ENCODE peak calls at places on chromosomes 1 and 21, in seven cellular contexts. One of them, this sample, is unnamed.

GRCh38 chr1:161207173-161207572 is 5.0 kb downstream of the NDUFS2 start:
- DNase-seq in stimulated activated CD8-positive, alpha-beta memory T cell treated with anti-CD3 and anti-CD28 coated beads, Interleukin-2, amount 100 ng/mL, for 48 hours: no peak
- DNase-seq in cardiac muscle cell: peak
- DNase-seq in stimulated activated CD4-positive, alpha-beta T cell treated with anti-CD3 and anti-CD28 coated beads, Interleukin-2, amount 100 ng/mL, for 48 hours: no peak
- DNase-seq in substantia nigra: no peak
- DNase-seq in progenitor cell of endocrine pancreas: no peak
- DNase-seq in OCI-LY7: no peak
- DNase-seq in this sample: no peak

GRCh38 chr21:43675871-43676270 is 16.5 kb downstream of the RRP1B start:
- DNase-seq in stimulated activated CD8-positive, alpha-beta memory T cell treated with anti-CD3 and anti-CD28 coated beads, Interleukin-2, amount 100 ng/mL, for 48 hours: no peak
- DNase-seq in cardiac muscle cell: no peak
- DNase-seq in stimulated activated CD4-positive, alpha-beta T cell treated with anti-CD3 and anti-CD28 coated beads, Interleukin-2, amount 100 ng/mL, for 48 hours: no peak
- DNase-seq in substantia nigra: no peak
- DNase-seq in progenitor cell of endocrine pancreas: no peak
- DNase-seq in OCI-LY7: no peak
- DNase-seq in this sample: no peak

GRCh38 chr1:92995420-92996130 is 34.3 kb upstream of the DIPK1A start:
- DNase-seq in stimulated activated CD8-positive, alpha-beta memory T cell treated with anti-CD3 and anti-CD28 coated beads, Interleukin-2, amount 100 ng/mL, for 48 hours: no peak
- DNase-seq in cardiac muscle cell: peak
- DNase-seq in stimulated activated CD4-positive, alpha-beta T cell treated with anti-CD3 and anti-CD28 coated beads, Interleukin-2, amount 100 ng/mL, for 48 hours: no peak
- DNase-seq in substantia nigra: no peak
- DNase-seq in progenitor cell of endocrine pancreas: no peak
- DNase-seq in OCI-LY7: no peak
- DNase-seq in this sample: no peak

GRCh38 chr21:18954415-18954972 is 550.9 kb upstream of the TMPRSS15 start:
- DNase-seq in stimulated activated CD8-positive, alpha-beta memory T cell treated with anti-CD3 and anti-CD28 coated beads, Interleukin-2, amount 100 ng/mL, for 48 hours: no peak
- DNase-seq in cardiac muscle cell: no peak
- DNase-seq in stimulated activated CD4-positive, alpha-beta T cell treated with anti-CD3 and anti-CD28 coated beads, Interleukin-2, amount 100 ng/mL, for 48 hours: no peak
- DNase-seq in substantia nigra: no peak
- DNase-seq in progenitor cell of endocrine pancreas: no peak
- DNase-seq in OCI-LY7: no peak
- DNase-seq in this sample: peak

GRCh38 chr1:1380860-1381259 is 5.9 kb upstream of the AURKAIP1 start:
- DNase-seq in stimulated activated CD8-positive, alpha-beta memory T cell treated with anti-CD3 and anti-CD28 coated beads, Interleukin-2, amount 100 ng/mL, for 48 hours: no peak
- DNase-seq in cardiac muscle cell: no peak
- DNase-seq in stimulated activated CD4-positive, alpha-beta T cell treated with anti-CD3 and anti-CD28 coated beads, Interleukin-2, amount 100 ng/mL, for 48 hours: no peak
- DNase-seq in substantia nigra: no peak
- DNase-seq in progenitor cell of endocrine pancreas: no peak
- DNase-seq in OCI-LY7: no peak
- DNase-seq in this sample: no peak

GRCh38 chr21:45372732-45373355 is 32.1 kb upstream of the COL18A1 start:
- DNase-seq in stimulated activated CD8-positive, alpha-beta memory T cell treated with anti-CD3 and anti-CD28 coated beads, Interleukin-2, amount 100 ng/mL, for 48 hours: no peak
- DNase-seq in cardiac muscle cell: no peak
- DNase-seq in stimulated activated CD4-positive, alpha-beta T cell treated with anti-CD3 and anti-CD28 coated beads, Interleukin-2, amount 100 ng/mL, for 48 hours: no peak
- DNase-seq in substantia nigra: no peak
- DNase-seq in progenitor cell of endocrine pancreas: no peak
- DNase-seq in OCI-LY7: no peak
- DNase-seq in this sample: no peak

GRCh38 chr1:51044834-51045233 is 57.2 kb upstream of the C1orf185 start:
- DNase-seq in stimulated activated CD8-positive, alpha-beta memory T cell treated with anti-CD3 and anti-CD28 coated beads, Interleukin-2, amount 100 ng/mL, for 48 hours: no peak
- DNase-seq in cardiac muscle cell: peak
- DNase-seq in stimulated activated CD4-positive, alpha-beta T cell treated with anti-CD3 and anti-CD28 coated beads, Interleukin-2, amount 100 ng/mL, for 48 hours: no peak
- DNase-seq in substantia nigra: no peak
- DNase-seq in progenitor cell of endocrine pancreas: no peak
- DNase-seq in OCI-LY7: peak
- DNase-seq in this sample: peak

GRCh38 chr21:43767498-43767979 is 8.6 kb downstream of the CSTB start:
- DNase-seq in stimulated activated CD8-positive, alpha-beta memory T cell treated with anti-CD3 and anti-CD28 coated beads, Interleukin-2, amount 100 ng/mL, for 48 hours: no peak
- DNase-seq in cardiac muscle cell: no peak
- DNase-seq in stimulated activated CD4-positive, alpha-beta T cell treated with anti-CD3 and anti-CD28 coated beads, Interleukin-2, amount 100 ng/mL, for 48 hours: no peak
- DNase-seq in substantia nigra: no peak
- DNase-seq in progenitor cell of endocrine pancreas: no peak
- DNase-seq in OCI-LY7: no peak
- DNase-seq in this sample: no peak

GRCh38 chr1:115478933-115479551 is 141.0 kb upstream of the NGF start:
- DNase-seq in stimulated activated CD8-positive, alpha-beta memory T cell treated with anti-CD3 and anti-CD28 coated beads, Interleukin-2, amount 100 ng/mL, for 48 hours: no peak
- DNase-seq in cardiac muscle cell: no peak
- DNase-seq in stimulated activated CD4-positive, alpha-beta T cell treated with anti-CD3 and anti-CD28 coated beads, Interleukin-2, amount 100 ng/mL, for 48 hours: no peak
- DNase-seq in substantia nigra: no peak
- DNase-seq in progenitor cell of endocrine pancreas: no peak
- DNase-seq in OCI-LY7: no peak
- DNase-seq in this sample: peak

GRCh38 chr1:204544321-204544720 is 28.1 kb downstream of the MDM4 start:
- DNase-seq in stimulated activated CD8-positive, alpha-beta memory T cell treated with anti-CD3 and anti-CD28 coated beads, Interleukin-2, amount 100 ng/mL, for 48 hours: no peak
- DNase-seq in cardiac muscle cell: peak
- DNase-seq in stimulated activated CD4-positive, alpha-beta T cell treated with anti-CD3 and anti-CD28 coated beads, Interleukin-2, amount 100 ng/mL, for 48 hours: no peak
- DNase-seq in substantia nigra: no peak
- DNase-seq in progenitor cell of endocrine pancreas: no peak
- DNase-seq in OCI-LY7: no peak
- DNase-seq in this sample: no peak

GRCh38 chr1:231550448-231550781 is 21.9 kb downstream of the TSNAX start:
- DNase-seq in stimulated activated CD8-positive, alpha-beta memory T cell treated with anti-CD3 and anti-CD28 coated beads, Interleukin-2, amount 100 ng/mL, for 48 hours: no peak
- DNase-seq in cardiac muscle cell: peak
- DNase-seq in stimulated activated CD4-positive, alpha-beta T cell treated with anti-CD3 and anti-CD28 coated beads, Interleukin-2, amount 100 ng/mL, for 48 hours: no peak
- DNase-seq in substantia nigra: no peak
- DNase-seq in progenitor cell of endocrine pancreas: no peak
- DNase-seq in OCI-LY7: peak
- DNase-seq in this sample: peak

GRCh38 chr21:39610705-39611104 is 2.0 kb upstream of the B3GALT5 start:
- DNase-seq in stimulated activated CD8-positive, alpha-beta memory T cell treated with anti-CD3 and anti-CD28 coated beads, Interleukin-2, amount 100 ng/mL, for 48 hours: no peak
- DNase-seq in cardiac muscle cell: no peak
- DNase-seq in stimulated activated CD4-positive, alpha-beta T cell treated with anti-CD3 and anti-CD28 coated beads, Interleukin-2, amount 100 ng/mL, for 48 hours: no peak
- DNase-seq in substantia nigra: no peak
- DNase-seq in progenitor cell of endocrine pancreas: no peak
- DNase-seq in OCI-LY7: no peak
- DNase-seq in this sample: peak

GRCh38 chr1:113048064-113048463 is 24.9 kb upstream of the LRIG2 start:
- DNase-seq in stimulated activated CD8-positive, alpha-beta memory T cell treated with anti-CD3 and anti-CD28 coated beads, Interleukin-2, amount 100 ng/mL, for 48 hours: no peak
- DNase-seq in cardiac muscle cell: no peak
- DNase-seq in stimulated activated CD4-positive, alpha-beta T cell treated with anti-CD3 and anti-CD28 coated beads, Interleukin-2, amount 100 ng/mL, for 48 hours: no peak
- DNase-seq in substantia nigra: no peak
- DNase-seq in progenitor cell of endocrine pancreas: no peak
- DNase-seq in OCI-LY7: no peak
- DNase-seq in this sample: peak

GRCh38 chr1:32200226-32201010 is at the start of gene CCDC28B:
- DNase-seq in stimulated activated CD8-positive, alpha-beta memory T cell treated with anti-CD3 and anti-CD28 coated beads, Interleukin-2, amount 100 ng/mL, for 48 hours: peak
- DNase-seq in cardiac muscle cell: peak
- DNase-seq in stimulated activated CD4-positive, alpha-beta T cell treated with anti-CD3 and anti-CD28 coated beads, Interleukin-2, amount 100 ng/mL, for 48 hours: peak
- DNase-seq in substantia nigra: peak
- DNase-seq in progenitor cell of endocrine pancreas: no peak
- DNase-seq in OCI-LY7: peak
- DNase-seq in this sample: peak

GRCh38 chr1:91523462-91523861 is 22.8 kb downstream of the CDC7 start:
- DNase-seq in stimulated activated CD8-positive, alpha-beta memory T cell treated with anti-CD3 and anti-CD28 coated beads, Interleukin-2, amount 100 ng/mL, for 48 hours: peak
- DNase-seq in cardiac muscle cell: no peak
- DNase-seq in stimulated activated CD4-positive, alpha-beta T cell treated with anti-CD3 and anti-CD28 coated beads, Interleukin-2, amount 100 ng/mL, for 48 hours: no peak
- DNase-seq in substantia nigra: no peak
- DNase-seq in progenitor cell of endocrine pancreas: no peak
- DNase-seq in OCI-LY7: no peak
- DNase-seq in this sample: no peak

GRCh38 chr1:119061700-119062099 is 73.6 kb upstream of the TBX15 start:
- DNase-seq in stimulated activated CD8-positive, alpha-beta memory T cell treated with anti-CD3 and anti-CD28 coated beads, Interleukin-2, amount 100 ng/mL, for 48 hours: no peak
- DNase-seq in cardiac muscle cell: no peak
- DNase-seq in stimulated activated CD4-positive, alpha-beta T cell treated with anti-CD3 and anti-CD28 coated beads, Interleukin-2, amount 100 ng/mL, for 48 hours: no peak
- DNase-seq in substantia nigra: no peak
- DNase-seq in progenitor cell of endocrine pancreas: no peak
- DNase-seq in OCI-LY7: no peak
- DNase-seq in this sample: no peak

GRCh38 chr1:80217377-80217986 is 1211.0 kb upstream of the ADGRL4 start:
- DNase-seq in stimulated activated CD8-positive, alpha-beta memory T cell treated with anti-CD3 and anti-CD28 coated beads, Interleukin-2, amount 100 ng/mL, for 48 hours: no peak
- DNase-seq in cardiac muscle cell: peak
- DNase-seq in stimulated activated CD4-positive, alpha-beta T cell treated with anti-CD3 and anti-CD28 coated beads, Interleukin-2, amount 100 ng/mL, for 48 hours: no peak
- DNase-seq in substantia nigra: no peak
- DNase-seq in progenitor cell of endocrine pancreas: no peak
- DNase-seq in OCI-LY7: peak
- DNase-seq in this sample: peak

GRCh38 chr1:23925279-23925678 is 12.1 kb upstream of the CNR2 start:
- DNase-seq in stimulated activated CD8-positive, alpha-beta memory T cell treated with anti-CD3 and anti-CD28 coated beads, Interleukin-2, amount 100 ng/mL, for 48 hours: no peak
- DNase-seq in cardiac muscle cell: no peak
- DNase-seq in stimulated activated CD4-positive, alpha-beta T cell treated with anti-CD3 and anti-CD28 coated beads, Interleukin-2, amount 100 ng/mL, for 48 hours: no peak
- DNase-seq in substantia nigra: no peak
- DNase-seq in progenitor cell of endocrine pancreas: no peak
- DNase-seq in OCI-LY7: no peak
- DNase-seq in this sample: no peak

GRCh38 chr1:20376171-20376570 is 85.5 kb downstream of the VWA5B1 start:
- DNase-seq in stimulated activated CD8-positive, alpha-beta memory T cell treated with anti-CD3 and anti-CD28 coated beads, Interleukin-2, amount 100 ng/mL, for 48 hours: no peak
- DNase-seq in cardiac muscle cell: no peak
- DNase-seq in stimulated activated CD4-positive, alpha-beta T cell treated with anti-CD3 and anti-CD28 coated beads, Interleukin-2, amount 100 ng/mL, for 48 hours: no peak
- DNase-seq in substantia nigra: no peak
- DNase-seq in progenitor cell of endocrine pancreas: no peak
- DNase-seq in OCI-LY7: no peak
- DNase-seq in this sample: no peak

GRCh38 chr1:180863158-180863775 is 49.4 kb upstream of the KIAA1614 start:
- DNase-seq in stimulated activated CD8-positive, alpha-beta memory T cell treated with anti-CD3 and anti-CD28 coated beads, Interleukin-2, amount 100 ng/mL, for 48 hours: no peak
- DNase-seq in cardiac muscle cell: peak
- DNase-seq in stimulated activated CD4-positive, alpha-beta T cell treated with anti-CD3 and anti-CD28 coated beads, Interleukin-2, amount 100 ng/mL, for 48 hours: peak
- DNase-seq in substantia nigra: no peak
- DNase-seq in progenitor cell of endocrine pancreas: no peak
- DNase-seq in OCI-LY7: peak
- DNase-seq in this sample: peak

GRCh38 chr1:236556606-236557005 is 32.8 kb downstream of the LGALS8 start:
- DNase-seq in stimulated activated CD8-positive, alpha-beta memory T cell treated with anti-CD3 and anti-CD28 coated beads, Interleukin-2, amount 100 ng/mL, for 48 hours: no peak
- DNase-seq in cardiac muscle cell: no peak
- DNase-seq in stimulated activated CD4-positive, alpha-beta T cell treated with anti-CD3 and anti-CD28 coated beads, Interleukin-2, amount 100 ng/mL, for 48 hours: no peak
- DNase-seq in substantia nigra: no peak
- DNase-seq in progenitor cell of endocrine pancreas: no peak
- DNase-seq in OCI-LY7: no peak
- DNase-seq in this sample: no peak

GRCh38 chr21:34202553-34203332 is 129.4 kb downstream of the MRPS6 start:
- DNase-seq in stimulated activated CD8-positive, alpha-beta memory T cell treated with anti-CD3 and anti-CD28 coated beads, Interleukin-2, amount 100 ng/mL, for 48 hours: no peak
- DNase-seq in cardiac muscle cell: peak
- DNase-seq in stimulated activated CD4-positive, alpha-beta T cell treated with anti-CD3 and anti-CD28 coated beads, Interleukin-2, amount 100 ng/mL, for 48 hours: no peak
- DNase-seq in substantia nigra: peak
- DNase-seq in progenitor cell of endocrine pancreas: peak
- DNase-seq in OCI-LY7: no peak
- DNase-seq in this sample: peak

GRCh38 chr1:101165514-101165913 is 71.3 kb upstream of the S1PR1 start:
- DNase-seq in stimulated activated CD8-positive, alpha-beta memory T cell treated with anti-CD3 and anti-CD28 coated beads, Interleukin-2, amount 100 ng/mL, for 48 hours: no peak
- DNase-seq in cardiac muscle cell: no peak
- DNase-seq in stimulated activated CD4-positive, alpha-beta T cell treated with anti-CD3 and anti-CD28 coated beads, Interleukin-2, amount 100 ng/mL, for 48 hours: no peak
- DNase-seq in substantia nigra: no peak
- DNase-seq in progenitor cell of endocrine pancreas: no peak
- DNase-seq in OCI-LY7: no peak
- DNase-seq in this sample: no peak

GRCh38 chr1:244174922-244175521 is 123.9 kb downstream of the ZBTB18 start:
- DNase-seq in stimulated activated CD8-positive, alpha-beta memory T cell treated with anti-CD3 and anti-CD28 coated beads, Interleukin-2, amount 100 ng/mL, for 48 hours: no peak
- DNase-seq in cardiac muscle cell: no peak
- DNase-seq in stimulated activated CD4-positive, alpha-beta T cell treated with anti-CD3 and anti-CD28 coated beads, Interleukin-2, amount 100 ng/mL, for 48 hours: no peak
- DNase-seq in substantia nigra: no peak
- DNase-seq in progenitor cell of endocrine pancreas: no peak
- DNase-seq in OCI-LY7: no peak
- DNase-seq in this sample: no peak

GRCh38 chr1:228081578-228082259 is 789 bp upstream of the ARF1 start:
- DNase-seq in stimulated activated CD8-positive, alpha-beta memory T cell treated with anti-CD3 and anti-CD28 coated beads, Interleukin-2, amount 100 ng/mL, for 48 hours: peak
- DNase-seq in cardiac muscle cell: peak
- DNase-seq in stimulated activated CD4-positive, alpha-beta T cell treated with anti-CD3 and anti-CD28 coated beads, Interleukin-2, amount 100 ng/mL, for 48 hours: no peak
- DNase-seq in substantia nigra: no peak
- DNase-seq in progenitor cell of endocrine pancreas: peak
- DNase-seq in OCI-LY7: peak
- DNase-seq in this sample: peak

GRCh38 chr21:32337206-32337605 is 38.6 kb downstream of the MRAP start:
- DNase-seq in stimulated activated CD8-positive, alpha-beta memory T cell treated with anti-CD3 and anti-CD28 coated beads, Interleukin-2, amount 100 ng/mL, for 48 hours: no peak
- DNase-seq in cardiac muscle cell: no peak
- DNase-seq in stimulated activated CD4-positive, alpha-beta T cell treated with anti-CD3 and anti-CD28 coated beads, Interleukin-2, amount 100 ng/mL, for 48 hours: no peak
- DNase-seq in substantia nigra: no peak
- DNase-seq in progenitor cell of endocrine pancreas: no peak
- DNase-seq in OCI-LY7: no peak
- DNase-seq in this sample: no peak

GRCh38 chr1:61851849-61852692 is 109.8 kb downstream of the PATJ start:
- DNase-seq in stimulated activated CD8-positive, alpha-beta memory T cell treated with anti-CD3 and anti-CD28 coated beads, Interleukin-2, amount 100 ng/mL, for 48 hours: no peak
- DNase-seq in cardiac muscle cell: peak
- DNase-seq in stimulated activated CD4-positive, alpha-beta T cell treated with anti-CD3 and anti-CD28 coated beads, Interleukin-2, amount 100 ng/mL, for 48 hours: no peak
- DNase-seq in substantia nigra: no peak
- DNase-seq in progenitor cell of endocrine pancreas: no peak
- DNase-seq in OCI-LY7: peak
- DNase-seq in this sample: peak

GRCh38 chr1:21149862-21150432 is 26.8 kb downstream of the EIF4G3 start:
- DNase-seq in stimulated activated CD8-positive, alpha-beta memory T cell treated with anti-CD3 and anti-CD28 coated beads, Interleukin-2, amount 100 ng/mL, for 48 hours: no peak
- DNase-seq in cardiac muscle cell: peak
- DNase-seq in stimulated activated CD4-positive, alpha-beta T cell treated with anti-CD3 and anti-CD28 coated beads, Interleukin-2, amount 100 ng/mL, for 48 hours: no peak
- DNase-seq in substantia nigra: peak
- DNase-seq in progenitor cell of endocrine pancreas: no peak
- DNase-seq in OCI-LY7: no peak
- DNase-seq in this sample: no peak

GRCh38 chr1:35717911-35718476 is 690 bp downstream of the C1orf216 start:
- DNase-seq in stimulated activated CD8-positive, alpha-beta memory T cell treated with anti-CD3 and anti-CD28 coated beads, Interleukin-2, amount 100 ng/mL, for 48 hours: no peak
- DNase-seq in cardiac muscle cell: peak
- DNase-seq in stimulated activated CD4-positive, alpha-beta T cell treated with anti-CD3 and anti-CD28 coated beads, Interleukin-2, amount 100 ng/mL, for 48 hours: no peak
- DNase-seq in substantia nigra: peak
- DNase-seq in progenitor cell of endocrine pancreas: no peak
- DNase-seq in OCI-LY7: no peak
- DNase-seq in this sample: no peak

GRCh38 chr21:45370575-45370974 is 34.4 kb upstream of the COL18A1 start:
- DNase-seq in stimulated activated CD8-positive, alpha-beta memory T cell treated with anti-CD3 and anti-CD28 coated beads, Interleukin-2, amount 100 ng/mL, for 48 hours: no peak
- DNase-seq in cardiac muscle cell: no peak
- DNase-seq in stimulated activated CD4-positive, alpha-beta T cell treated with anti-CD3 and anti-CD28 coated beads, Interleukin-2, amount 100 ng/mL, for 48 hours: no peak
- DNase-seq in substantia nigra: no peak
- DNase-seq in progenitor cell of endocrine pancreas: no peak
- DNase-seq in OCI-LY7: no peak
- DNase-seq in this sample: no peak

GRCh38 chr1:156384658-156385057 is 15.6 kb downstream of the RHBG start:
- DNase-seq in stimulated activated CD8-positive, alpha-beta memory T cell treated with anti-CD3 and anti-CD28 coated beads, Interleukin-2, amount 100 ng/mL, for 48 hours: no peak
- DNase-seq in cardiac muscle cell: no peak
- DNase-seq in stimulated activated CD4-positive, alpha-beta T cell treated with anti-CD3 and anti-CD28 coated beads, Interleukin-2, amount 100 ng/mL, for 48 hours: no peak
- DNase-seq in substantia nigra: no peak
- DNase-seq in progenitor cell of endocrine pancreas: no peak
- DNase-seq in OCI-LY7: no peak
- DNase-seq in this sample: no peak

GRCh38 chr1:224513787-224514209 is 79.2 kb upstream of the WDR26 start:
- DNase-seq in stimulated activated CD8-positive, alpha-beta memory T cell treated with anti-CD3 and anti-CD28 coated beads, Interleukin-2, amount 100 ng/mL, for 48 hours: peak
- DNase-seq in cardiac muscle cell: peak
- DNase-seq in stimulated activated CD4-positive, alpha-beta T cell treated with anti-CD3 and anti-CD28 coated beads, Interleukin-2, amount 100 ng/mL, for 48 hours: peak
- DNase-seq in substantia nigra: peak
- DNase-seq in progenitor cell of endocrine pancreas: peak
- DNase-seq in OCI-LY7: peak
- DNase-seq in this sample: peak

This sample was measured in NCI-H69.